ENCODE peak calls at places on chromosomes 16 and 17, in five cellular contexts. Y is fibroblast of villous mesenchyme, P is fibroblast of lung, Z is gastrocnemius medialis, T is AG04450. K is an unnamed sample.

GRCh38 chr16:54936979-54937672 is 6.5 kb downstream of the IRX5 start:
- DNase-seq in P (peak; percentile 66), Z (no peak), Y (no peak), T (no peak), K (peak; percentile 94)

GRCh38 chr17:77829871-77830799 is 128.4 kb upstream of the TNRC6C start:
- DNase-seq in T (peak; percentile 27), P (peak; percentile 86), Y (peak; percentile 40), Z (peak; percentile 23), K (peak; percentile 97)

GRCh38 chr16:23509763-23510153 is 536 bp downstream of the GGA2 start:
- DNase-seq in Y (peak; percentile 76), Z (peak; percentile 38), T (no peak), P (peak; percentile 33), K (peak; percentile 83)

GRCh38 chr17:83196973-83197880 is 117.8 kb downstream of the METRNL start:
- DNase-seq in T (no peak), P (no peak), Y (no peak), Z (no peak), K (peak; percentile 81)

GRCh38 chr16:84459941-84460405 is 44.5 kb downstream of the MEAK7 start:
- DNase-seq in P (no peak), Y (no peak), T (no peak), Z (no peak), K (peak; percentile 68)

GRCh38 chr17:35243459-35244204 is 760 bp downstream of the SLFN5 start:
- DNase-seq in Z (peak; percentile 67), Y (peak; percentile 88), P (peak; percentile 71), T (no peak), K (peak; percentile 80)

GRCh38 chr16:72066747-72067146 is 3.7 kb downstream of the HPR start:
- DNase-seq in T (peak; percentile 16), Z (no peak), P (peak; percentile 23), Y (peak; percentile 58), K (no peak)

GRCh38 chr17:6660765-6661463 is 9.4 kb downstream of the C17orf100 start:
- DNase-seq in P (no peak), T (no peak), Y (no peak), Z (no peak), K (no peak)

GRCh38 chr17:59785091-59785799 is 77.8 kb downstream of the VMP1 start:
- DNase-seq in P (no peak), Z (no peak), Y (peak; percentile 67), T (no peak), K (no peak)

GRCh38 chr16:53434436-53435065 is at the start of gene RBL2:
- DNase-seq in T (no peak), Z (peak; percentile 79), P (peak; percentile 83), Y (peak; percentile 54), K (peak; percentile 73)

DNA sequence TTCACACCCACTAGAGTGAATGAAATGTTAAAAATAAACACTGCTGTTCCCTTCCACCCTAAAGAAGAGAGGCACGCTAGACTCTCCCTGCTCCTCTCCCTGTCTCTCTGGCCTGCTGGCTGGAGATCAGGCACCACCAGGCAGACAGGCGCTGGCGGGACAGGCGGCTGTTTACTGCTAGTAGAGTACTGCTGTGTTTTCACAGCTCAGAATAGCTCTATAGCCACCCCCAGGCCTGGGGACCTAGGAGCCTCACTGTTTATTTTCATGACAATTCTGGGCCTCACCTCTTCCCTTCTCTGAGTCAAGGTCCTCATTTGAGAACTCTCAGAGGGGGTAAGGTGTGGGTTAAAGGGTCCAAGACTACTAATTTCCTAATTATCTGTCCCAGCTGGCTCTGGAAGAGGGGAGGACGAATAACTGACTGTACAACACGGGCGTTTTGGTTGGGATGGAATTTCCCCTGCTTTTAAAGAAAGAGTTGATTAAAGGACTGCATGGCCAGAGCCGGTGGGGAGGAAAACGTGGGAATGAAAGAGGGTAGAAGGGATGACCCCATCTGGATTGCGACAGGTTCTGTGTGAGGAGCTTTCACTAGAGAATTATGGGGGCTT is 9.0 kb upstream of the G6PC1 start:
- DNase-seq in Y (no peak), T (peak; percentile 1), P (peak; percentile 35), Z (peak; percentile 73), K (peak; percentile 81)
- H3K4me3 ChIP-seq in Y (no peak overlapping the region), T (no peak overlapping the region), P (no peak overlapping the region), Z (no peak overlapping the region), K (no peak overlapping the region)

DNA sequence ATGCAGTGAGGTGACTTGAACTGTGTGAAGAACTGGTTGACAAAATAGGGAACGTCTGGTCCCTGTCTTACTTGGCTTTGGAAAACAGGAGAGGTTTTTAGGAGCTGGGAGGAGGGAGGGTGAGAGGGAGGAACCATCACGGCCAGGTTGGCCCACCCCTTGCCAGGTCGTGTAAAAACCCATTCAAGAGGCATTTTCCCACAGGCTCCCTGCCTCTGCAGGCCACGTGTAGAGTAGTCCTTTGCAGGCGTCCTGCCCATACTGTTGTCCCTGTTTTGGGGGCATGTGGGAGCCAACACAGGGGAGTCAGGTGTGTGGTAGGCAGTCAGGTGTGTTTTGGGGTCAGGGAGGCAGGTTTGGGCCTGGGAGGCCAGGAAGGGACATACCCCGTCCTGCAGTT is 169.4 kb downstream of the RAB11FIP4 start:
- DNase-seq in Z (no peak), P (peak; percentile 49), T (no peak), Y (no peak), K (peak; percentile 95)
- H3K4me3 ChIP-seq in Z (peak overlapping the region; percentile 64), P (peak overlapping the region; percentile 83), T (peak overlapping the region; percentile 69), Y (peak overlapping the region; percentile 74), K (peak overlapping the region; percentile 81)

DNA sequence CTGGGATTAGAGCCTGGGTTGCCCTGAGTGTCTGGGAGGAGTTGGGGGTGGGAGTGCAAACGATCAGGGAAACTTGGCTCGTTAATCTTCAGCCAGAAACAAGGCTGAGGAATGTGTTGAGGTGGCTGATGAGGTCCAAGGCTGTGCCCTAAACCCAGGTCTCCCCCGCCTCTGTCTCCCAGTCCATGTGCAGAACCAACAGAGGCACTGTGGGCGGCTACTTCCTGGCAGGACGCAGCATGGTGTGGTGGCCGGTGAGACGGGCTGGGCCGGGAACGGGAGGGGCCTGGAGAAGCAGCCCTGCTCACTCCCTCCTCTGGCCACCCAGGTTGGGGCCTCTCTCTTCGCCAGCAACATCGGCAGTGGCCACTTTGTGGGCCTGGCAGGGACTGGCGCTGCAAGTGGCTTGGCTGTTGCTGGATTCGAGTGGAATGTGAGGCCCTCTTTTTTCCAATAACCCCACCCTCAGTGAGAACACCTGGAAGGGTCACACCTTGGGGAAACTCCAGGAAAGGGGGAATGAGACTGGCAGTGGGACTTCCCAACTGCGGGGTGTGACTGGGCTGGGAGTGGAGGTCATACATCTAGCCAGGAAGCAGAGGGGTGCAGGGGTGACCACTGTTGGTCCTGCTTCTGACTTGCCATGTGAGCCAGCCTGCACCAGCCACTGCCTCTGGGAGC is 1.7 kb downstream of the SLC5A2 start:
- DNase-seq in T (no peak), Z (no peak), Y (no peak), P (peak; percentile 45), K (peak; percentile 90)
- H3K4me3 ChIP-seq in T (no peak overlapping the region), Z (no peak overlapping the region), Y (no peak overlapping the region), P (no peak overlapping the region), K (no peak overlapping the region)

GRCh38 chr17:42900460-42901331 is at the start of gene G6PC1:
- DNase-seq in Y (no peak), Z (no peak), T (no peak), P (no peak), K (no peak)

GRCh38 chr17:42906772-42907171 is 6.2 kb downstream of the G6PC1 start:
- DNase-seq in Y (no peak), P (no peak), T (no peak), Z (no peak), K (no peak)

GRCh38 chr17:42904110-42904469 is 3.5 kb downstream of the G6PC1 start:
- DNase-seq in Y (no peak), P (no peak), T (no peak), Z (no peak), K (no peak)

GRCh38 chr17:42898147-42898807 is 2.3 kb upstream of the G6PC1 start:
- DNase-seq in Y (no peak), P (no peak), Z (no peak), T (no peak), K (peak; percentile 69)

GRCh38 chr17:42901535-42902229 is 1.1 kb downstream of the G6PC1 start:
- DNase-seq in T (no peak), P (no peak), Z (no peak), Y (no peak), K (no peak)
- H3K4me3 ChIP-seq in T (no peak overlapping the region), P (no peak overlapping the region), Z (no peak overlapping the region), Y (no peak overlapping the region), K (no peak overlapping the region)

K was measured in osteoblast.